ENCODE peak calls at places on chromosomes 6 and 20, in five cellular contexts. One of them, this sample, is unnamed.
A peak's percentile ranks its signal among the peaks of the same experiment; 100 is the strongest.

GRCh38 chr6:155520078-155520477 is 64.4 kb upstream of the NOX3 start:
- ATAC-seq in activated CD4-positive, CD25-positive, alpha-beta regulatory T cell treated with anti-CD3 and anti-CD28 coated beads, Interleukin-2, amount 50 U/mL, for 24 hours: no peak
- ATAC-seq in left cardiac atrium: no peak
- ATAC-seq in activated B cell treated with CpG ODN at 0.5 μM for 24 hours: no peak
- ATAC-seq in left lung: no peak
- ATAC-seq in this sample: no peak

GRCh38 chr20:11401988-11402387 is 515.7 kb upstream of the BTBD3 start:
- ATAC-seq in activated CD4-positive, CD25-positive, alpha-beta regulatory T cell treated with anti-CD3 and anti-CD28 coated beads, Interleukin-2, amount 50 U/mL, for 24 hours: no peak
- ATAC-seq in left cardiac atrium: no peak
- ATAC-seq in activated B cell treated with CpG ODN at 0.5 μM for 24 hours: no peak
- ATAC-seq in left lung: no peak
- ATAC-seq in this sample: no peak

GRCh38 chr6:85516168-85516567 is 66.3 kb downstream of the NT5E start:
- ATAC-seq in activated CD4-positive, CD25-positive, alpha-beta regulatory T cell treated with anti-CD3 and anti-CD28 coated beads, Interleukin-2, amount 50 U/mL, for 24 hours: no peak
- ATAC-seq in left cardiac atrium: no peak
- ATAC-seq in activated B cell treated with CpG ODN at 0.5 μM for 24 hours: no peak
- ATAC-seq in left lung: no peak
- ATAC-seq in this sample: no peak

GRCh38 chr6:107822154-107823046 is 1.7 kb downstream of the SCML4 start:
- ATAC-seq in activated CD4-positive, CD25-positive, alpha-beta regulatory T cell treated with anti-CD3 and anti-CD28 coated beads, Interleukin-2, amount 50 U/mL, for 24 hours: peak; percentile 32
- ATAC-seq in left cardiac atrium: no peak
- ATAC-seq in activated B cell treated with CpG ODN at 0.5 μM for 24 hours: no peak
- ATAC-seq in left lung: no peak
- ATAC-seq in this sample: no peak

GRCh38 chr20:43699941-43700565 is 26.7 kb downstream of the GTSF1L start:
- ATAC-seq in activated CD4-positive, CD25-positive, alpha-beta regulatory T cell treated with anti-CD3 and anti-CD28 coated beads, Interleukin-2, amount 50 U/mL, for 24 hours: peak; percentile 28
- ATAC-seq in left cardiac atrium: no peak
- ATAC-seq in activated B cell treated with CpG ODN at 0.5 μM for 24 hours: no peak
- ATAC-seq in left lung: no peak
- ATAC-seq in this sample: no peak

GRCh38 chr6:75065524-75065923 is 140.3 kb downstream of the COL12A1 start:
- ATAC-seq in activated CD4-positive, CD25-positive, alpha-beta regulatory T cell treated with anti-CD3 and anti-CD28 coated beads, Interleukin-2, amount 50 U/mL, for 24 hours: no peak
- ATAC-seq in left cardiac atrium: no peak
- ATAC-seq in activated B cell treated with CpG ODN at 0.5 μM for 24 hours: no peak
- ATAC-seq in left lung: no peak
- ATAC-seq in this sample: no peak

GRCh38 chr6:48476257-48476656 is 365.3 kb upstream of the PTCHD4 start:
- ATAC-seq in activated CD4-positive, CD25-positive, alpha-beta regulatory T cell treated with anti-CD3 and anti-CD28 coated beads, Interleukin-2, amount 50 U/mL, for 24 hours: no peak
- ATAC-seq in left cardiac atrium: no peak
- ATAC-seq in activated B cell treated with CpG ODN at 0.5 μM for 24 hours: no peak
- ATAC-seq in left lung: no peak
- ATAC-seq in this sample: no peak

GRCh38 chr6:14441371-14441781 is 323.8 kb downstream of the CD83 start:
- ATAC-seq in activated CD4-positive, CD25-positive, alpha-beta regulatory T cell treated with anti-CD3 and anti-CD28 coated beads, Interleukin-2, amount 50 U/mL, for 24 hours: no peak
- ATAC-seq in left cardiac atrium: peak; percentile 89
- ATAC-seq in activated B cell treated with CpG ODN at 0.5 μM for 24 hours: no peak
- ATAC-seq in left lung: peak; percentile 55
- ATAC-seq in this sample: no peak

GRCh38 chr6:128365520-128366160 is 154.8 kb downstream of the PTPRK start:
- ATAC-seq in activated CD4-positive, CD25-positive, alpha-beta regulatory T cell treated with anti-CD3 and anti-CD28 coated beads, Interleukin-2, amount 50 U/mL, for 24 hours: no peak
- ATAC-seq in left cardiac atrium: no peak
- ATAC-seq in activated B cell treated with CpG ODN at 0.5 μM for 24 hours: no peak
- ATAC-seq in left lung: no peak
- ATAC-seq in this sample: no peak

GRCh38 chr6:113122060-113122459 is 735.1 kb upstream of the MARCKS start:
- ATAC-seq in activated CD4-positive, CD25-positive, alpha-beta regulatory T cell treated with anti-CD3 and anti-CD28 coated beads, Interleukin-2, amount 50 U/mL, for 24 hours: no peak
- ATAC-seq in left cardiac atrium: peak; percentile 53
- ATAC-seq in activated B cell treated with CpG ODN at 0.5 μM for 24 hours: no peak
- ATAC-seq in left lung: peak; percentile 22
- ATAC-seq in this sample: no peak

GRCh38 chr20:63651942-63652191 is 1.4 kb downstream of the STMN3 start:
- ATAC-seq in activated CD4-positive, CD25-positive, alpha-beta regulatory T cell treated with anti-CD3 and anti-CD28 coated beads, Interleukin-2, amount 50 U/mL, for 24 hours: no peak
- ATAC-seq in left cardiac atrium: no peak
- ATAC-seq in activated B cell treated with CpG ODN at 0.5 μM for 24 hours: no peak
- ATAC-seq in left lung: no peak
- ATAC-seq in this sample: peak; percentile 31

GRCh38 chr20:5806457-5807263 is 56.5 kb downstream of the SHLD1 start:
- ATAC-seq in activated CD4-positive, CD25-positive, alpha-beta regulatory T cell treated with anti-CD3 and anti-CD28 coated beads, Interleukin-2, amount 50 U/mL, for 24 hours: no peak
- ATAC-seq in left cardiac atrium: peak; percentile 68
- ATAC-seq in activated B cell treated with CpG ODN at 0.5 μM for 24 hours: no peak
- ATAC-seq in left lung: no peak
- ATAC-seq in this sample: no peak

GRCh38 chr6:44642345-44642744 is 254.8 kb downstream of the CDC5L start:
- ATAC-seq in activated CD4-positive, CD25-positive, alpha-beta regulatory T cell treated with anti-CD3 and anti-CD28 coated beads, Interleukin-2, amount 50 U/mL, for 24 hours: peak; percentile 40
- ATAC-seq in left cardiac atrium: no peak
- ATAC-seq in activated B cell treated with CpG ODN at 0.5 μM for 24 hours: no peak
- ATAC-seq in left lung: no peak
- ATAC-seq in this sample: no peak

GRCh38 chr6:131581523-131581922 is 8.5 kb downstream of the ARG1 start:
- ATAC-seq in activated CD4-positive, CD25-positive, alpha-beta regulatory T cell treated with anti-CD3 and anti-CD28 coated beads, Interleukin-2, amount 50 U/mL, for 24 hours: no peak
- ATAC-seq in left cardiac atrium: no peak
- ATAC-seq in activated B cell treated with CpG ODN at 0.5 μM for 24 hours: no peak
- ATAC-seq in left lung: no peak
- ATAC-seq in this sample: no peak

GRCh38 chr20:63968928-63969760 is 586 bp downstream of the ZNF512B start:
- ATAC-seq in activated CD4-positive, CD25-positive, alpha-beta regulatory T cell treated with anti-CD3 and anti-CD28 coated beads, Interleukin-2, amount 50 U/mL, for 24 hours: peak; percentile 29
- ATAC-seq in left cardiac atrium: no peak
- ATAC-seq in activated B cell treated with CpG ODN at 0.5 μM for 24 hours: peak; percentile 15
- ATAC-seq in left lung: no peak
- ATAC-seq in this sample: peak; percentile 48

GRCh38 chr6:7933794-7934193 is 23.2 kb upstream of the TXNDC5 start:
- ATAC-seq in activated CD4-positive, CD25-positive, alpha-beta regulatory T cell treated with anti-CD3 and anti-CD28 coated beads, Interleukin-2, amount 50 U/mL, for 24 hours: no peak
- ATAC-seq in left cardiac atrium: no peak
- ATAC-seq in activated B cell treated with CpG ODN at 0.5 μM for 24 hours: peak; percentile 98
- ATAC-seq in left lung: no peak
- ATAC-seq in this sample: peak; percentile 99

GRCh38 chr20:1897965-1898464 is 2.8 kb downstream of the SIRPA start:
- ATAC-seq in activated CD4-positive, CD25-positive, alpha-beta regulatory T cell treated with anti-CD3 and anti-CD28 coated beads, Interleukin-2, amount 50 U/mL, for 24 hours: peak; percentile 17
- ATAC-seq in left cardiac atrium: no peak
- ATAC-seq in activated B cell treated with CpG ODN at 0.5 μM for 24 hours: peak; percentile 78
- ATAC-seq in left lung: peak; percentile 4
- ATAC-seq in this sample: peak; percentile 89

GRCh38 chr6:37759221-37760154 is 60.0 kb upstream of the ZFAND3 start:
- ATAC-seq in activated CD4-positive, CD25-positive, alpha-beta regulatory T cell treated with anti-CD3 and anti-CD28 coated beads, Interleukin-2, amount 50 U/mL, for 24 hours: no peak
- ATAC-seq in left cardiac atrium: no peak
- ATAC-seq in activated B cell treated with CpG ODN at 0.5 μM for 24 hours: no peak
- ATAC-seq in left lung: no peak
- ATAC-seq in this sample: no peak

GRCh38 chr6:22664968-22665367 is 95.6 kb downstream of the HDGFL1 start:
- ATAC-seq in activated CD4-positive, CD25-positive, alpha-beta regulatory T cell treated with anti-CD3 and anti-CD28 coated beads, Interleukin-2, amount 50 U/mL, for 24 hours: no peak
- ATAC-seq in left cardiac atrium: no peak
- ATAC-seq in activated B cell treated with CpG ODN at 0.5 μM for 24 hours: no peak
- ATAC-seq in left lung: no peak
- ATAC-seq in this sample: no peak

GRCh38 chr6:156590482-156590881 is 186.7 kb upstream of the ARID1B start:
- ATAC-seq in activated CD4-positive, CD25-positive, alpha-beta regulatory T cell treated with anti-CD3 and anti-CD28 coated beads, Interleukin-2, amount 50 U/mL, for 24 hours: no peak
- ATAC-seq in left cardiac atrium: no peak
- ATAC-seq in activated B cell treated with CpG ODN at 0.5 μM for 24 hours: no peak
- ATAC-seq in left lung: no peak
- ATAC-seq in this sample: no peak

GRCh38 chr6:13674533-13675190 is 37.0 kb downstream of the RANBP9 start:
- ATAC-seq in activated CD4-positive, CD25-positive, alpha-beta regulatory T cell treated with anti-CD3 and anti-CD28 coated beads, Interleukin-2, amount 50 U/mL, for 24 hours: peak; percentile 60
- ATAC-seq in left cardiac atrium: no peak
- ATAC-seq in activated B cell treated with CpG ODN at 0.5 μM for 24 hours: no peak
- ATAC-seq in left lung: no peak
- ATAC-seq in this sample: no peak

GRCh38 chr6:30870546-30870945 is 13.8 kb upstream of the DDR1 start:
- ATAC-seq in activated CD4-positive, CD25-positive, alpha-beta regulatory T cell treated with anti-CD3 and anti-CD28 coated beads, Interleukin-2, amount 50 U/mL, for 24 hours: no peak
- ATAC-seq in left cardiac atrium: no peak
- ATAC-seq in activated B cell treated with CpG ODN at 0.5 μM for 24 hours: no peak
- ATAC-seq in left lung: no peak
- ATAC-seq in this sample: no peak

GRCh38 chr20:61424628-61425420 is 172.8 kb downstream of the CDH4 start:
- ATAC-seq in activated CD4-positive, CD25-positive, alpha-beta regulatory T cell treated with anti-CD3 and anti-CD28 coated beads, Interleukin-2, amount 50 U/mL, for 24 hours: no peak
- ATAC-seq in left cardiac atrium: no peak
- ATAC-seq in activated B cell treated with CpG ODN at 0.5 μM for 24 hours: no peak
- ATAC-seq in left lung: no peak
- ATAC-seq in this sample: no peak

GRCh38 chr6:32081168-32081624 is 27.9 kb downstream of the TNXB start:
- ATAC-seq in activated CD4-positive, CD25-positive, alpha-beta regulatory T cell treated with anti-CD3 and anti-CD28 coated beads, Interleukin-2, amount 50 U/mL, for 24 hours: no peak
- ATAC-seq in left cardiac atrium: peak; percentile 68
- ATAC-seq in activated B cell treated with CpG ODN at 0.5 μM for 24 hours: no peak
- ATAC-seq in left lung: peak; percentile 65
- ATAC-seq in this sample: no peak

GRCh38 chr6:170050591-170051041 is 240.3 kb downstream of the DLL1 start:
- ATAC-seq in activated CD4-positive, CD25-positive, alpha-beta regulatory T cell treated with anti-CD3 and anti-CD28 coated beads, Interleukin-2, amount 50 U/mL, for 24 hours: no peak
- ATAC-seq in left cardiac atrium: no peak
- ATAC-seq in activated B cell treated with CpG ODN at 0.5 μM for 24 hours: no peak
- ATAC-seq in left lung: no peak
- ATAC-seq in this sample: no peak